ENCODE peak calls at places on chromosomes 12 and 14, in seven cellular contexts. P is cardiac muscle cell, I is left lung, A is fibroblast of lung, V is tibial nerve, O is tibial artery, M is IMR-90. T is an unnamed sample.

GRCh38 chr14:106346534-106347290 is 820.3 kb downstream of the TMEM121 start:
- DNase-seq in M (no peak), P (no peak), I (no peak), A (no peak), V (no peak), O (no peak), T (no peak)

GRCh38 chr14:65256714-65257113 is 154.4 kb upstream of the MAX start:
- DNase-seq in P (no peak), M (no peak), I (no peak), A (no peak), V (no peak), O (no peak), T (no peak)

GRCh38 chr14:42806909-42807315 is 1200.2 kb downstream of the LRFN5 start:
- DNase-seq in M (peak; percentile 96), P (no peak), O (no peak), I (no peak), V (no peak), A (peak; percentile 81), T (no peak)

GRCh38 chr14:95290021-95290420 is 29.7 kb downstream of the CLMN start:
- DNase-seq in I (no peak), M (no peak), O (no peak), P (no peak), A (no peak), V (no peak), T (no peak)

GRCh38 chr12:10031771-10032175 is 1.3 kb downstream of the CLEC9A start:
- DNase-seq in I (no peak), A (peak; percentile 86), V (no peak), P (no peak), O (no peak), M (peak; percentile 87), T (peak; percentile 71)

GRCh38 chr14:101527987-101528386 is 33.3 kb upstream of the DIO3 start:
- DNase-seq in O (no peak), A (no peak), I (no peak), V (no peak), M (no peak), P (no peak), T (no peak)

GRCh38 chr12:46546634-46547273 is 174.2 kb upstream of the SLC38A2 start:
- DNase-seq in A (peak; percentile 79), P (no peak), M (peak; percentile 80), O (no peak), V (no peak), I (no peak), T (no peak)

GRCh38 chr12:57101892-57102695 is 9.1 kb downstream of the STAT6 start:
- DNase-seq in O (no peak), V (no peak), I (no peak), A (no peak), P (no peak), M (peak; percentile 52), T (no peak)

GRCh38 chr12:109527489-109528123 is 45.7 kb downstream of the MMAB start:
- DNase-seq in A (no peak), I (no peak), V (no peak), M (no peak), O (no peak), P (no peak), T (no peak)

GRCh38 chr12:52063986-52064649 is 5.7 kb upstream of the ATG101 start:
- DNase-seq in O (no peak), M (peak; percentile 97), I (no peak), P (no peak), A (peak; percentile 86), V (peak; percentile 45), T (no peak)

GRCh38 chr14:67820428-67820881 is 876 bp downstream of the RAD51B start:
- DNase-seq in V (no peak), O (no peak), M (peak; percentile 31), A (peak; percentile 16), I (no peak), P (no peak), T (peak; percentile 15)

GRCh38 chr12:119512772-119513497 is 80.6 kb upstream of the TMEM233 start:
- DNase-seq in I (no peak), P (peak; percentile 77), A (peak; percentile 3), O (no peak), M (no peak), V (no peak), T (no peak)

GRCh38 chr12:124616394-124617343 is 49.3 kb upstream of the NCOR2 start:
- DNase-seq in O (no peak), A (no peak), I (no peak), M (no peak), V (no peak), P (no peak), T (no peak)

GRCh38 chr12:5710260-5710878 is 234.7 kb downstream of the ANO2 start:
- DNase-seq in A (no peak), P (no peak), M (peak; percentile 36), O (no peak), I (no peak), V (no peak), T (no peak)

GRCh38 chr12:49165114-49165513 is 23.8 kb downstream of the TUBA1A start:
- DNase-seq in V (no peak), A (no peak), O (no peak), M (no peak), P (no peak), I (no peak), T (no peak)

GRCh38 chr14:36664322-36665193 is 2.9 kb downstream of the PAX9 start:
- DNase-seq in I (no peak), P (no peak), A (no peak), V (no peak), M (no peak), O (no peak), T (no peak)

GRCh38 chr14:105255021-105255507 is 6.7 kb downstream of the BTBD6 start:
- DNase-seq in V (no peak), O (no peak), A (peak; percentile 34), P (no peak), M (peak; percentile 28), I (no peak), T (peak; percentile 10)

GRCh38 chr14:91349481-91350074 is 68.0 kb downstream of the CCDC88C start:
- DNase-seq in I (no peak), O (no peak), V (no peak), A (no peak), P (no peak), M (no peak), T (no peak)

GRCh38 chr12:103729499-103729898 is 111.5 kb downstream of the NT5DC3 start:
- DNase-seq in I (no peak), M (no peak), P (no peak), A (no peak), V (no peak), O (no peak), T (no peak)

GRCh38 chr12:85281947-85282312 is 1.9 kb downstream of the ALX1 start:
- DNase-seq in V (no peak), P (no peak), A (no peak), M (no peak), I (no peak), O (no peak), T (no peak)

GRCh38 chr12:104733717-104734175 is 224.3 kb downstream of the SLC41A2 start:
- DNase-seq in P (no peak), A (no peak), V (no peak), M (no peak), I (peak; percentile 47), O (no peak), T (no peak)

GRCh38 chr12:24742378-24742777 is 206.5 kb downstream of the BCAT1 start:
- DNase-seq in V (no peak), I (peak; percentile 64), A (no peak), O (peak; percentile 64), P (no peak), M (no peak), T (no peak)

GRCh38 chr12:93970892-93971688 is 177.3 kb upstream of the PLXNC1 start:
- DNase-seq in V (no peak), P (no peak), O (no peak), A (peak; percentile 23), M (no peak), I (no peak), T (no peak)

GRCh38 chr14:102088012-102088792 is 1.4 kb upstream of the HSP90AA1 start:
- DNase-seq in P (no peak), I (peak; percentile 76), M (no peak), A (no peak), V (peak; percentile 43), O (peak; percentile 54), T (no peak)

GRCh38 chr12:107884769-107885694 is 110.5 kb downstream of the ASCL4 start:
- DNase-seq in P (peak; percentile 83), O (no peak), V (no peak), I (peak; percentile 39), M (peak; percentile 49), A (peak; percentile 32), T (no peak)

DNA sequence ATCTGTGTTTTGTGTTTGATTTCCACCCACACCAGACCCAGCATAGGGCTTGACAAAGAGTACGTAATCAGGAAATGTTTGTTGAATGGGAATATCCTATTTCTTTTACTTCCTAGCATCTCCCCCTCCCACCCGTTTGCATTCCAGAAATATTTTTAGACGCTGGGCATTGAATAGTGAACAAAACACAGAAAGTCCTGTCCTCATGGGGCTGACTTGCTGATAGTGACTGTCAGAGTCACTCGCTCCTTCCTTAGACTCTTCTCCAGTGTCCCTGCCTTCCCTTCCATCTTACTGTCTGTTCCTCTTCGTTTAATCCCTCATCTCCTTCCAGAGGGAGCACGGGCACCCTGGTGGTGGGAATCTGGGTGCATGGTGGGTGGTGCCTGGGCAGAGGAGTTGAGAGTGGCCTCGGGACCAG is 53.6 kb downstream of the SLC25A47 start:
- DNase-seq in P (no peak), A (peak; percentile 40), I (no peak), V (no peak), O (no peak), M (peak; percentile 23), T (no peak)
- H3K4me3 ChIP-seq in P (peak overlapping the region; percentile 75), A (peak overlapping the region; percentile 64), I (peak overlapping the region; percentile 89), V (peak overlapping the region; percentile 73), O (peak overlapping the region; percentile 72), M (peak overlapping the region; percentile 77), T (peak overlapping the region; percentile 78)

DNA sequence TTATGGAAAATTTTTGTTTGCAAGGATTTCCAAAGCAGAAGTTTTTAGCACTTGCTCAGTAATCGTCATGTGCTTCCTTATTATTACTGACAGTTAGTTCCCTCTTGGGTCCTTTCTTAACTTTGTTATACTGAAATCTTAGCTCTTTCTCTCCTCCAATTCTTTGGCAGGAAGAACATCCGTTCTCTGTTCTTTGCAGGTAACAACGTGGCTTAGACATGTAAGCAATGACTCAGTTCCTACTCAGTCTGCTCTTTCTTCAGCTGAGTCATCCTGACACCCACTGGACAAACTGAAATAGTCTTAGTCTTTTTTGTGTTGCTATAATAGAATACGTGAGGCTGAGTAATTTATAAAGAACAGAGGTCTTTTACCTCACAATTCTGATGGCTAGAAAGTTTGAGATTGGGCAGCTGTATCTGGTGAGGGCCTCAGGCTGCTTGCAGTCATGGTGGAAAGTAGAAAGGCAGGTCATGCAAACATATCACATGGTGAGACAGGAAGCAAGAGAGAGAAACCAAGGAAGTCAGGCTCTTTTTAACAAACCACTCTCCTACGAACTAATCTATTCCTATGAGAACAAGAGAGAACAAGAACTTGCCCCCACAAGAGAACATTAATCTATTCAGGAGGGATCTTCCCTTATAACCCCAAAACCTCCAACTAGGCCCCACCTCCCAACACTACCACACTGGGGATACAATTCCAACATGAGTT is 49.2 kb downstream of the TESPA1 start:
- DNase-seq in V (no peak), O (no peak), I (no peak), M (peak; percentile 91), P (no peak), A (peak; percentile 96), T (peak; percentile 51)
- TF ChIP-seq CTCF in V (no peak), O (no peak), I (no peak), M (no peak), P (peak; percentile 23), A (no peak), T (no peak)

GRCh38 chr12:122835693-122836026 is 403 bp downstream of the HIP1R start:
- DNase-seq in A (no peak), P (peak; percentile 63), I (no peak), V (no peak), M (no peak), O (no peak), T (no peak)
- H3K27me3 ChIP-seq in A (no peaks in the 10 kb centered on the region), P (peaks cover 26% of the 10 kb centered on the region), I (no peaks in the 10 kb centered on the region), V (no peaks in the 10 kb centered on the region), M (no peaks in the 10 kb centered on the region), O (no peaks in the 10 kb centered on the region), T (no peaks in the 10 kb centered on the region)

GRCh38 chr14:63295991-63296630 is 22.6 kb downstream of the GPHB5 start:
- DNase-seq in M (peak; percentile 5), A (peak; percentile 19), O (no peak), V (no peak), I (no peak), P (no peak), T (no peak)
- H3K4me3 ChIP-seq in M (no peak overlapping the region), A (no peak overlapping the region), O (peak overlapping the region; percentile 40), V (peak overlapping the region; percentile 33), I (no peak overlapping the region), P (no peak overlapping the region), T (no peak overlapping the region)

T was measured in BJ.